ENCODE peak calls at places on chromosomes 13 and 19, in seven cellular contexts. Z is substantia nigra, L is dorsolateral prefrontal cortex, P is mesendoderm, J is uterus, H is SJCRH30, R is heart right ventricle. G is an unnamed sample.
A peak's percentile ranks its signal among the peaks of the same experiment; 100 is the strongest.

GRCh38 chr19:6269101-6269886 is 10.5 kb downstream of the MLLT1 start:
- DNase-seq in Z (no peak), L (no peak), P (no peak), J (no peak), H (no peak), R (no peak), G (no peak)

GRCh38 chr13:71525004-71525403 is 342.0 kb downstream of the DACH1 start:
- DNase-seq in Z (no peak), L (no peak), P (no peak), J (no peak), H (no peak), R (no peak), G (no peak)

GRCh38 chr13:41601718-41602445 is 144.5 kb downstream of the RGCC start:
- DNase-seq in Z (no peak), L (no peak), P (no peak), J (no peak), H (peak; percentile 13), R (no peak), G (no peak)

GRCh38 chr13:111629933-111630332 is 309.5 kb downstream of the TEX29 start:
- DNase-seq in Z (no peak), L (peak; percentile 56), P (no peak), J (no peak), H (no peak), R (no peak), G (no peak)

GRCh38 chr19:19420570-19421301 is 15.3 kb downstream of the GATAD2A start:
- DNase-seq in Z (no peak), L (no peak), P (no peak), J (no peak), H (peak; percentile 76), R (no peak), G (no peak)

GRCh38 chr19:44879309-44880065 is 11.6 kb upstream of the TOMM40 start:
- DNase-seq in Z (no peak), L (no peak), P (no peak), J (no peak), H (no peak), R (no peak), G (no peak)

GRCh38 chr19:57665261-57665806 is 3.4 kb upstream of the ZSCAN4 start:
- DNase-seq in Z (no peak), L (no peak), P (no peak), J (no peak), H (peak; percentile 67), R (no peak), G (no peak)

GRCh38 chr19:40585677-40586422 is 9.2 kb downstream of the SHKBP1 start:
- DNase-seq in Z (no peak), L (no peak), P (no peak), J (no peak), H (no peak), R (no peak), G (no peak)

GRCh38 chr19:7326105-7326877 is 22.4 kb upstream of the ARHGEF18 start:
- DNase-seq in Z (no peak), L (no peak), P (peak; percentile 80), J (no peak), H (peak; percentile 54), R (no peak), G (peak; percentile 25)

GRCh38 chr13:99985243-99985874 is 3.8 kb downstream of the ZIC2 start:
- DNase-seq in Z (no peak), L (no peak), P (peak; percentile 81), J (no peak), H (no peak), R (no peak), G (no peak)

GRCh38 chr13:80361883-80362327 is 21.0 kb upstream of the SPRY2 start:
- DNase-seq in Z (peak; percentile 3), L (no peak), P (peak; percentile 96), J (no peak), H (peak; percentile 67), R (no peak), G (no peak)

GRCh38 chr19:722553-723101 is 13.9 kb downstream of the PALM start:
- DNase-seq in Z (no peak), L (no peak), P (no peak), J (peak; percentile 54), H (no peak), R (peak; percentile 61), G (no peak)

GRCh38 chr13:23558675-23559536 is 11.3 kb upstream of the TNFRSF19 start:
- DNase-seq in Z (no peak), L (no peak), P (peak; percentile 34), J (peak; percentile 51), H (peak; percentile 89), R (peak; percentile 60), G (no peak)

GRCh38 chr19:16071072-16071691 is 5.1 kb upstream of the TPM4 start:
- DNase-seq in Z (no peak), L (no peak), P (no peak), J (no peak), H (no peak), R (no peak), G (no peak)

GRCh38 chr19:16073481-16073880 is 2.8 kb upstream of the TPM4 start:
- DNase-seq in Z (no peak), L (no peak), P (no peak), J (no peak), H (no peak), R (no peak), G (no peak)

GRCh38 chr19:16069813-16070365 is 6.4 kb upstream of the TPM4 start:
- DNase-seq in Z (no peak), L (no peak), P (no peak), J (no peak), H (no peak), R (no peak), G (peak; percentile 66)

GRCh38 chr19:16068696-16069259 is 7.5 kb upstream of the TPM4 start:
- DNase-seq in Z (no peak), L (no peak), P (no peak), J (no peak), H (no peak), R (no peak), G (peak; percentile 49)

DNA sequence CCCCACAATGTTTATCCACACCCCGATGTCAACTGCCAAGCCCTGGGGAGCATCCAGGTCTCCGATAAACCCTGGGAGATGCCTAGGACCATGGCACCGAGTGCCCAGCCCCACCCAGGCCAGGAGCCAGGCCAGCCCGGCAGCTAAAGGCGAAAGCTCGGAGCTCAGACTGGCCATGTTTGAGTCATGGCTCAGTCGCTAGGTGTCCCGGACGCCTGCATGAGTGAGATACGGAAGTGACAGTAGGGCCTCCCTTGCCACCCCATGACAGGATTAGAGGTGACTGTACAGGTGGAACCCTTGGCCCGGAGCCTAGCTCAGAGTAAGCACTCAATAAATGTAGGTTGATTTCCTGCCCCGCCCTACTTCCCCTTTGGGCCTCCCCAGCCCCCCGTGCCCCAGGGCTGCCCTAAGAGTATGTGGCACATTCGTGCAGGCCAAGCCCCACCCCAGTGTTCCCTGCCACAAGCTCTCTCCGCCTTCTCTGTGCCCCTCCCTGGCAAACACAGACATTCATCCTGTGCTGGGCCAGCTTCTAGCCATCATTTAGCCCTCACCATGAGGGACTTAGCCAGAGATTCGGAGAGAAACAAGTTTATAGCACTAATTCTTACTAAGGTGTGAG is 5.8 kb upstream of the TPM4 start:
- DNase-seq in Z (no peak), L (no peak), P (no peak), J (peak; percentile 82), H (no peak), R (peak; percentile 36), G (peak; percentile 88)
- H3K27ac ChIP-seq in Z (no peak overlapping the region), L (peak overlapping the region; percentile 60), P (no peak overlapping the region), J (peak overlapping the region; percentile 100), H (no peak overlapping the region), R (peak overlapping the region; percentile 73), G (peak overlapping the region; percentile 82)

GRCh38 chr19:1811472-1811894 is 593 bp downstream of the ATP8B3 start:
- DNase-seq in Z (no peak), L (no peak), P (peak; percentile 41), J (peak; percentile 73), H (peak; percentile 35), R (peak; percentile 62), G (peak; percentile 89)

GRCh38 chr19:1813837-1814217 is 1.8 kb upstream of the ATP8B3 start:
- DNase-seq in Z (no peak), L (no peak), P (no peak), J (no peak), H (no peak), R (no peak), G (no peak)

GRCh38 chr19:1813197-1813836 is 1.2 kb upstream of the ATP8B3 start:
- DNase-seq in Z (no peak), L (no peak), P (no peak), J (peak; percentile 13), H (no peak), R (no peak), G (no peak)

GRCh38 chr19:1811942-1812425 is at the start of gene ATP8B3:
- DNase-seq in Z (no peak), L (no peak), P (no peak), J (no peak), H (no peak), R (peak; percentile 88), G (peak; percentile 86)

DNA sequence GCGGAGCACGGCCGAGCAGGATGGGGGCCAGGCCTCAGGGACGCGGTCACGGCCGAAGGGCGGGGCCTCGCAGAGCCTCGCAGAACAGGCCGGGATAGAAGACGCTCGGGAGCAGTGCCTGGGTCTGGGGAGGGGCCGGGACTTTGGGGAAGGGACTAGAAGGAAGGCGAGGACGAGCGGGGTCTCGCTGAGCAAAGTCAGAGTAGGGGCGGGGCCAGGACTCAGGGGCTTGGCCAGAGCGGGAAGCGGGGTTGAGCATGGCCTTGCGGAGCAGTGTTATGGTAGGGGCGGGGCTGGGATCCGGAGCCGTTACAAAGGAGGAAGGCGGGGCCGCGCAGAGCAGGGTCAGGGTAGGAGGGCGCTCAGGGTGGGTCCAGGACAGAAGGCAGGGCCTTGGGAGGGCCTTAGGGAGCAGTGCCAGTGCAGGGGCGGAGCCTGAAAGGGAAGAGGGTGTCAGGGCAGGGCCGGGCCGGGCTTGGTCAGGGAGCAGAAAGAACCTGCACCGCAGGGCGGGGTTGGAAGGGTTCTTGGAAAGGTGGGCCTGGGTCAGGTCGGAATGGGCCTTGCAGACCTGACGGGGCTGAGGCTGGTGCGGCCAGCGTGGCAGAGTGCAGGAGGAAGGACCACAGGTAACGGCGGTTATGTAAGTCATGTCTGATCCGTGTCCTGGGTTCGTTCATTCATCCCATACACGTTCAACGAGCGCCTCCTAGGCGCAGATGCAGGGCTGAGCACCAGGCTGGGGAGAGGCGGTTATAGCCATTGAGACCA is 535 bp upstream of the ATP8B3 start:
- DNase-seq in Z (peak; percentile 43), L (peak; percentile 74), P (peak; percentile 98), J (peak; percentile 91), H (peak; percentile 94), R (peak; percentile 93), G (peak; percentile 97)
- H3K27ac ChIP-seq in Z (peak overlapping the region; percentile 42), L (peak overlapping the region; percentile 57), P (no peak overlapping the region), J (peak overlapping the region; percentile 74), H (no peak overlapping the region), R (peak overlapping the region; percentile 50), G (peak overlapping the region; percentile 53)

GRCh38 chr13:46295531-46296464 is 84.1 kb downstream of the LRRC63 start:
- DNase-seq in Z (no peak), L (no peak), P (no peak), J (no peak), H (no peak), R (no peak), G (peak; percentile 64)
- H3K27ac ChIP-seq in Z (no peak overlapping the region), L (peak overlapping the region; percentile 33), P (no peak overlapping the region), J (no peak overlapping the region), H (no peak overlapping the region), R (no peak overlapping the region), G (peak overlapping the region; percentile 17)

DNA sequence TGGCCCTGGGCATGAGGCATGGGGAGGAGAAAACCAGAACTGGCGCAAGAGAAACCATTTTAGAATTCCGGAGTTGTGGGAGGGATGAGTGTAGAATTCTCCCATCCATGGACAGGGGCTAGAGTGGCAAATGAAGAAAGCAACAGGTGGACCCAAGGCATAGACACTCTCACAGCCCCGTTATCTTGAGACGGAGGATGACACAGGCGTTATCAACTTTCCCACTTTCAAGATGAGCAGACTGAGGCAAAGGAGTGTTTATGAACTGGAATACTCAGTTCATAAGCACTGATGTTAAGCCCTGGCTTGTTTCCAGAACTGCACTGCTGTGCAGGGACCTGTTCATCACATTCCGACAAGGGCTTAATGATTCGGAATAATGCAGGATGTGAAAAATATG is 1.1 kb upstream of the GTF3A start:
- DNase-seq in Z (no peak), L (no peak), P (no peak), J (no peak), H (no peak), R (no peak), G (no peak)
- H3K27ac ChIP-seq in Z (no peak overlapping the region), L (no peak overlapping the region), P (no peak overlapping the region), J (no peak overlapping the region), H (no peak overlapping the region), R (no peak overlapping the region), G (no peak overlapping the region)

G was measured in suprapubic skin.